ENCODE peak calls at places on chromosome 13, in seven cellular contexts. One of them, this sample, is unnamed.

GRCh38 chr13:69291292-69291906 is 816.2 kb upstream of the ATXN8OS start:
- DNase-seq in cardiac muscle cell: no peak
- DNase-seq in right lobe of liver: no peak
- DNase-seq in CD4-positive, alpha-beta T cell: no peak
- DNase-seq in progenitor cell of endocrine pancreas: no peak
- DNase-seq in transverse colon: no peak
- DNase-seq in AG04450: no peak
- DNase-seq in this sample: no peak

GRCh38 chr13:68056816-68057710 is 826.9 kb upstream of the PCDH9 start:
- DNase-seq in cardiac muscle cell: no peak
- DNase-seq in right lobe of liver: peak
- DNase-seq in CD4-positive, alpha-beta T cell: no peak
- DNase-seq in progenitor cell of endocrine pancreas: no peak
- DNase-seq in transverse colon: peak
- DNase-seq in AG04450: no peak
- DNase-seq in this sample: no peak

GRCh38 chr13:29583073-29583785 is 12.3 kb downstream of the SLC7A1 start:
- DNase-seq in cardiac muscle cell: no peak
- DNase-seq in right lobe of liver: no peak
- DNase-seq in CD4-positive, alpha-beta T cell: no peak
- DNase-seq in progenitor cell of endocrine pancreas: no peak
- DNase-seq in transverse colon: no peak
- DNase-seq in AG04450: no peak
- DNase-seq in this sample: no peak

GRCh38 chr13:76383671-76384461 is 502.3 kb downstream of the KCTD12 start:
- DNase-seq in cardiac muscle cell: peak
- DNase-seq in right lobe of liver: no peak
- DNase-seq in CD4-positive, alpha-beta T cell: no peak
- DNase-seq in progenitor cell of endocrine pancreas: no peak
- DNase-seq in transverse colon: peak
- DNase-seq in AG04450: peak
- DNase-seq in this sample: no peak

GRCh38 chr13:107977175-107977574 is 238.2 kb downstream of the LIG4 start:
- DNase-seq in cardiac muscle cell: no peak
- DNase-seq in right lobe of liver: no peak
- DNase-seq in CD4-positive, alpha-beta T cell: no peak
- DNase-seq in progenitor cell of endocrine pancreas: no peak
- DNase-seq in transverse colon: no peak
- DNase-seq in AG04450: no peak
- DNase-seq in this sample: no peak

GRCh38 chr13:76939215-76939614 is 9.1 kb upstream of the ACOD1 start:
- DNase-seq in cardiac muscle cell: no peak
- DNase-seq in right lobe of liver: no peak
- DNase-seq in CD4-positive, alpha-beta T cell: no peak
- DNase-seq in progenitor cell of endocrine pancreas: no peak
- DNase-seq in transverse colon: no peak
- DNase-seq in AG04450: no peak
- DNase-seq in this sample: no peak

GRCh38 chr13:76579701-76580100 is 306.5 kb downstream of the KCTD12 start:
- DNase-seq in cardiac muscle cell: no peak
- DNase-seq in right lobe of liver: no peak
- DNase-seq in CD4-positive, alpha-beta T cell: no peak
- DNase-seq in progenitor cell of endocrine pancreas: no peak
- DNase-seq in transverse colon: no peak
- DNase-seq in AG04450: no peak
- DNase-seq in this sample: no peak

GRCh38 chr13:60679928-60680693 is 283.1 kb downstream of the TDRD3 start:
- DNase-seq in cardiac muscle cell: no peak
- DNase-seq in right lobe of liver: no peak
- DNase-seq in CD4-positive, alpha-beta T cell: no peak
- DNase-seq in progenitor cell of endocrine pancreas: no peak
- DNase-seq in transverse colon: no peak
- DNase-seq in AG04450: no peak
- DNase-seq in this sample: no peak

GRCh38 chr13:62293081-62293480 is 877.4 kb upstream of the PCDH20 start:
- DNase-seq in cardiac muscle cell: no peak
- DNase-seq in right lobe of liver: no peak
- DNase-seq in CD4-positive, alpha-beta T cell: no peak
- DNase-seq in progenitor cell of endocrine pancreas: no peak
- DNase-seq in transverse colon: no peak
- DNase-seq in AG04450: no peak
- DNase-seq in this sample: no peak

GRCh38 chr13:33032037-33032625 is 15.9 kb downstream of the KL start:
- DNase-seq in cardiac muscle cell: no peak
- DNase-seq in right lobe of liver: no peak
- DNase-seq in CD4-positive, alpha-beta T cell: no peak
- DNase-seq in progenitor cell of endocrine pancreas: no peak
- DNase-seq in transverse colon: no peak
- DNase-seq in AG04450: no peak
- DNase-seq in this sample: no peak

GRCh38 chr13:73224708-73225107 is 165.9 kb downstream of the KLF5 start:
- DNase-seq in cardiac muscle cell: no peak
- DNase-seq in right lobe of liver: no peak
- DNase-seq in CD4-positive, alpha-beta T cell: no peak
- DNase-seq in progenitor cell of endocrine pancreas: no peak
- DNase-seq in transverse colon: no peak
- DNase-seq in AG04450: no peak
- DNase-seq in this sample: no peak

GRCh38 chr13:28347456-28348371 is 147.2 kb downstream of the FLT1 start:
- DNase-seq in cardiac muscle cell: no peak
- DNase-seq in right lobe of liver: no peak
- DNase-seq in CD4-positive, alpha-beta T cell: no peak
- DNase-seq in progenitor cell of endocrine pancreas: no peak
- DNase-seq in transverse colon: no peak
- DNase-seq in AG04450: no peak
- DNase-seq in this sample: no peak

GRCh38 chr13:66714795-66715194 is 515.3 kb downstream of the PCDH9 start:
- DNase-seq in cardiac muscle cell: no peak
- DNase-seq in right lobe of liver: no peak
- DNase-seq in CD4-positive, alpha-beta T cell: no peak
- DNase-seq in progenitor cell of endocrine pancreas: no peak
- DNase-seq in transverse colon: no peak
- DNase-seq in AG04450: no peak
- DNase-seq in this sample: no peak

GRCh38 chr13:92951273-92951820 is 275.3 kb upstream of the GPC6 start:
- DNase-seq in cardiac muscle cell: peak
- DNase-seq in right lobe of liver: no peak
- DNase-seq in CD4-positive, alpha-beta T cell: no peak
- DNase-seq in progenitor cell of endocrine pancreas: no peak
- DNase-seq in transverse colon: no peak
- DNase-seq in AG04450: no peak
- DNase-seq in this sample: no peak

GRCh38 chr13:45678282-45678681 is 23.8 kb upstream of the CBY2 start:
- DNase-seq in cardiac muscle cell: no peak
- DNase-seq in right lobe of liver: no peak
- DNase-seq in CD4-positive, alpha-beta T cell: no peak
- DNase-seq in progenitor cell of endocrine pancreas: no peak
- DNase-seq in transverse colon: no peak
- DNase-seq in AG04450: no peak
- DNase-seq in this sample: no peak

GRCh38 chr13:33782631-33783030 is 35.3 kb upstream of the RFC3 start:
- DNase-seq in cardiac muscle cell: no peak
- DNase-seq in right lobe of liver: no peak
- DNase-seq in CD4-positive, alpha-beta T cell: no peak
- DNase-seq in progenitor cell of endocrine pancreas: no peak
- DNase-seq in transverse colon: no peak
- DNase-seq in AG04450: no peak
- DNase-seq in this sample: no peak

GRCh38 chr13:28220166-28220565 is 81.8 kb downstream of the PAN3 start:
- DNase-seq in cardiac muscle cell: no peak
- DNase-seq in right lobe of liver: no peak
- DNase-seq in CD4-positive, alpha-beta T cell: no peak
- DNase-seq in progenitor cell of endocrine pancreas: no peak
- DNase-seq in transverse colon: no peak
- DNase-seq in AG04450: no peak
- DNase-seq in this sample: no peak

GRCh38 chr13:106372199-106373160 is 163.0 kb downstream of the EFNB2 start:
- DNase-seq in cardiac muscle cell: no peak
- DNase-seq in right lobe of liver: no peak
- DNase-seq in CD4-positive, alpha-beta T cell: no peak
- DNase-seq in progenitor cell of endocrine pancreas: no peak
- DNase-seq in transverse colon: no peak
- DNase-seq in AG04450: no peak
- DNase-seq in this sample: no peak

GRCh38 chr13:27034678-27035111 is 136.9 kb downstream of the USP12 start:
- DNase-seq in cardiac muscle cell: peak
- DNase-seq in right lobe of liver: no peak
- DNase-seq in CD4-positive, alpha-beta T cell: no peak
- DNase-seq in progenitor cell of endocrine pancreas: no peak
- DNase-seq in transverse colon: no peak
- DNase-seq in AG04450: no peak
- DNase-seq in this sample: no peak

GRCh38 chr13:34545461-34545860 is 396.6 kb upstream of the NBEA start:
- DNase-seq in cardiac muscle cell: no peak
- DNase-seq in right lobe of liver: no peak
- DNase-seq in CD4-positive, alpha-beta T cell: no peak
- DNase-seq in progenitor cell of endocrine pancreas: no peak
- DNase-seq in transverse colon: no peak
- DNase-seq in AG04450: no peak
- DNase-seq in this sample: no peak

GRCh38 chr13:101917833-101918755 is 465.6 kb downstream of the ITGBL1 start:
- DNase-seq in cardiac muscle cell: no peak
- DNase-seq in right lobe of liver: no peak
- DNase-seq in CD4-positive, alpha-beta T cell: no peak
- DNase-seq in progenitor cell of endocrine pancreas: no peak
- DNase-seq in transverse colon: no peak
- DNase-seq in AG04450: no peak
- DNase-seq in this sample: peak

GRCh38 chr13:30124131-30124768 is 183.1 kb downstream of the KATNAL1 start:
- DNase-seq in cardiac muscle cell: no peak
- DNase-seq in right lobe of liver: no peak
- DNase-seq in CD4-positive, alpha-beta T cell: no peak
- DNase-seq in progenitor cell of endocrine pancreas: no peak
- DNase-seq in transverse colon: no peak
- DNase-seq in AG04450: no peak
- DNase-seq in this sample: no peak

GRCh38 chr13:50283017-50283416 is 267.8 kb downstream of the KCNRG start:
- DNase-seq in cardiac muscle cell: no peak
- DNase-seq in right lobe of liver: no peak
- DNase-seq in CD4-positive, alpha-beta T cell: no peak
- DNase-seq in progenitor cell of endocrine pancreas: no peak
- DNase-seq in transverse colon: no peak
- DNase-seq in AG04450: no peak
- DNase-seq in this sample: no peak

GRCh38 chr13:23867027-23867491 is 22.1 kb downstream of the MIPEP start:
- DNase-seq in cardiac muscle cell: peak
- DNase-seq in right lobe of liver: no peak
- DNase-seq in CD4-positive, alpha-beta T cell: no peak
- DNase-seq in progenitor cell of endocrine pancreas: no peak
- DNase-seq in transverse colon: no peak
- DNase-seq in AG04450: no peak
- DNase-seq in this sample: no peak

DNA sequence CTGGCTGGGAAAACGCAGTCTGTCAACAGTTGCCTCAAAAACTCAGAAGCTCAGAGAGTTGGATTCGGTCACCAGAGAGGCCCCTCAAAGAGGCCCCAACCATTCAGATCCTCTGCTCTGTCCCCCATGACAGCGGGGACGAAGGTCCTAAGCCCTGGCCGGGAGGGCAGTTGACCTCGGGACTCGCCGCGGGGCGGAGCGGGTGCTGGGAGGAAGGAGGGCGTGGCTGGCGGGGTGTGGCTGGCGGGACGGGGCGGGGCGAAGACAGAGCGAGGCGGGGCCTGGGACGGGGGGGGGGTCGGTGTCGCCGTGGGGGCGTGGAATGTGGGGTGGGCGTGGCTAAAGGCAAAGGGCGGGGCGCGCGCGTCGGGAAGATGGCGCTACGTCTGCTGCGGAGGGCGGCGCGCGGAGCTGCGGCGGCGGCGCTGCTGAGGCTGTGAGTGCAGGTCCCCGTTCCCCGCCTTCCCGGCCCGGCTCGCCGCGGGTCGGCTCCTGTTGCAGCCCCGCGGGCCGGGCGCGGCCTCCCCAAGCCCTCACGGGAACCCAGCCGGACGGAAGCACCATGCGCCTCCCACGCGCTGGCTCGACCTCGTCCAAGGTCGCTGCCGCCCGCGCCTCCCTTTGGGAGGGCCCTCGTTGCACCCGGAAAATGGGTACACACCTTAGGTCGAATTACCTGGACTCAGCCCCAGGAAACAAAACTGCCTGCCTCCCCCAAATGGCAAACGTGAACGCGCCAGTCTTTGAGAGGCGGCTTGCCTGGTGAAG is 105.2 kb downstream of the TM9SF2 start:
- DNase-seq in cardiac muscle cell: peak
- DNase-seq in right lobe of liver: peak
- DNase-seq in CD4-positive, alpha-beta T cell: peak
- DNase-seq in progenitor cell of endocrine pancreas: peak
- DNase-seq in transverse colon: peak
- DNase-seq in AG04450: peak
- DNase-seq in this sample: peak
- TF ChIP-seq CTCF in cardiac muscle cell: no peak
- TF ChIP-seq CTCF in right lobe of liver: no peak
- TF ChIP-seq CTCF in CD4-positive, alpha-beta T cell: peak
- TF ChIP-seq CTCF in progenitor cell of endocrine pancreas: no peak
- TF ChIP-seq CTCF in transverse colon: no peak
- TF ChIP-seq CTCF in AG04450: no peak
- TF ChIP-seq CTCF in this sample: no peak

GRCh38 chr13:113350065-113350937 is 13.6 kb downstream of the GRTP1 start:
- DNase-seq in cardiac muscle cell: no peak
- DNase-seq in right lobe of liver: no peak
- DNase-seq in CD4-positive, alpha-beta T cell: peak
- DNase-seq in progenitor cell of endocrine pancreas: no peak
- DNase-seq in transverse colon: no peak
- DNase-seq in AG04450: no peak
- DNase-seq in this sample: no peak
- TF ChIP-seq CTCF in cardiac muscle cell: no peak
- TF ChIP-seq CTCF in right lobe of liver: no peak
- TF ChIP-seq CTCF in CD4-positive, alpha-beta T cell: no peak
- TF ChIP-seq CTCF in progenitor cell of endocrine pancreas: no peak
- TF ChIP-seq CTCF in transverse colon: no peak
- TF ChIP-seq CTCF in AG04450: no peak
- TF ChIP-seq CTCF in this sample: no peak

GRCh38 chr13:97028441-97029299 is 34.4 kb upstream of the OXGR1 start:
- DNase-seq in cardiac muscle cell: peak
- DNase-seq in right lobe of liver: peak
- DNase-seq in CD4-positive, alpha-beta T cell: no peak
- DNase-seq in progenitor cell of endocrine pancreas: peak
- DNase-seq in transverse colon: peak
- DNase-seq in AG04450: no peak
- DNase-seq in this sample: peak

GRCh38 chr13:97030705-97031452 is 36.6 kb upstream of the OXGR1 start:
- DNase-seq in cardiac muscle cell: peak
- DNase-seq in right lobe of liver: no peak
- DNase-seq in CD4-positive, alpha-beta T cell: no peak
- DNase-seq in progenitor cell of endocrine pancreas: no peak
- DNase-seq in transverse colon: no peak
- DNase-seq in AG04450: peak
- DNase-seq in this sample: peak

GRCh38 chr13:97021241-97021640 is 27.0 kb upstream of the OXGR1 start:
- DNase-seq in cardiac muscle cell: no peak
- DNase-seq in right lobe of liver: no peak
- DNase-seq in CD4-positive, alpha-beta T cell: no peak
- DNase-seq in progenitor cell of endocrine pancreas: no peak
- DNase-seq in transverse colon: no peak
- DNase-seq in AG04450: no peak
- DNase-seq in this sample: no peak

GRCh38 chr13:97026759-97027555 is 32.7 kb upstream of the OXGR1 start:
- DNase-seq in cardiac muscle cell: no peak
- DNase-seq in right lobe of liver: no peak
- DNase-seq in CD4-positive, alpha-beta T cell: no peak
- DNase-seq in progenitor cell of endocrine pancreas: no peak
- DNase-seq in transverse colon: no peak
- DNase-seq in AG04450: no peak
- DNase-seq in this sample: no peak
- TF ChIP-seq CTCF in cardiac muscle cell: no peak
- TF ChIP-seq CTCF in right lobe of liver: no peak
- TF ChIP-seq CTCF in CD4-positive, alpha-beta T cell: no peak
- TF ChIP-seq CTCF in progenitor cell of endocrine pancreas: no peak
- TF ChIP-seq CTCF in transverse colon: no peak
- TF ChIP-seq CTCF in AG04450: no peak
- TF ChIP-seq CTCF in this sample: no peak

GRCh38 chr13:109727251-109727650 is 59.1 kb downstream of the IRS2 start:
- DNase-seq in cardiac muscle cell: no peak
- DNase-seq in right lobe of liver: no peak
- DNase-seq in CD4-positive, alpha-beta T cell: no peak
- DNase-seq in progenitor cell of endocrine pancreas: no peak
- DNase-seq in transverse colon: no peak
- DNase-seq in AG04450: no peak
- DNase-seq in this sample: no peak
- TF ChIP-seq CTCF in cardiac muscle cell: no peak
- TF ChIP-seq CTCF in right lobe of liver: no peak
- TF ChIP-seq CTCF in CD4-positive, alpha-beta T cell: no peak
- TF ChIP-seq CTCF in progenitor cell of endocrine pancreas: no peak
- TF ChIP-seq CTCF in transverse colon: no peak
- TF ChIP-seq CTCF in AG04450: no peak
- TF ChIP-seq CTCF in this sample: no peak

This sample was measured in GM20000.